ENCODE peak calls at places on chromosomes 1 and 21, in four cellular contexts. J is cardiac muscle cell, M is BE2C, P is hepatocyte. D is an unnamed sample.

GRCh38 chr21:43827015-43827611 is 37.7 kb downstream of the RRP1 start:
- DNase-seq in J (peak; percentile 58), M (no peak), P (peak; percentile 8), D (no peak)

GRCh38 chr1:18200136-18200717 is 92.6 kb downstream of the IGSF21 start:
- DNase-seq in J (no peak), M (no peak), P (no peak), D (no peak)

GRCh38 chr1:2023187-2023586 is 4.0 kb downstream of the GABRD start:
- DNase-seq in J (no peak), M (no peak), P (no peak), D (no peak)

GRCh38 chr1:197808843-197809242 is 33.6 kb upstream of the DENND1B start:
- DNase-seq in J (no peak), M (no peak), P (no peak), D (no peak)

GRCh38 chr1:112513112-112513870 is 4.5 kb downstream of the WNT2B start:
- DNase-seq in J (peak; percentile 67), M (no peak), P (no peak), D (no peak)

GRCh38 chr21:37601915-37602314 is 235.3 kb downstream of the DYRK1A start:
- DNase-seq in J (no peak), M (no peak), P (no peak), D (no peak)

GRCh38 chr21:29194847-29195246 is 64.4 kb downstream of the MAP3K7CL start:
- DNase-seq in J (peak; percentile 26), M (no peak), P (no peak), D (no peak)

GRCh38 chr1:14929547-14930223 is 223.9 kb upstream of the TMEM51 start:
- DNase-seq in J (peak; percentile 43), M (no peak), P (peak; percentile 90), D (no peak)

GRCh38 chr21:32929633-32930038 is 96.1 kb upstream of the OLIG2 start:
- DNase-seq in J (no peak), M (no peak), P (no peak), D (no peak)

GRCh38 chr1:48031676-48032075 is 34.5 kb upstream of the TRABD2B start:
- DNase-seq in J (peak; percentile 67), M (no peak), P (no peak), D (no peak)

GRCh38 chr1:215682232-215682631 is 115.1 kb downstream of the KCTD3 start:
- DNase-seq in J (no peak), M (no peak), P (no peak), D (no peak)

GRCh38 chr1:205994342-205994741 is 8.9 kb downstream of the RAB7B start:
- DNase-seq in J (no peak), M (no peak), P (no peak), D (no peak)

GRCh38 chr1:208025036-208025435 is 114.1 kb upstream of the CD34 start:
- DNase-seq in J (peak; percentile 52), M (no peak), P (no peak), D (peak; percentile 18)

GRCh38 chr1:27402349-27402754 is 9.9 kb downstream of the GPR3 start:
- DNase-seq in J (peak; percentile 77), M (no peak), P (peak; percentile 85), D (peak; percentile 91)

DNA sequence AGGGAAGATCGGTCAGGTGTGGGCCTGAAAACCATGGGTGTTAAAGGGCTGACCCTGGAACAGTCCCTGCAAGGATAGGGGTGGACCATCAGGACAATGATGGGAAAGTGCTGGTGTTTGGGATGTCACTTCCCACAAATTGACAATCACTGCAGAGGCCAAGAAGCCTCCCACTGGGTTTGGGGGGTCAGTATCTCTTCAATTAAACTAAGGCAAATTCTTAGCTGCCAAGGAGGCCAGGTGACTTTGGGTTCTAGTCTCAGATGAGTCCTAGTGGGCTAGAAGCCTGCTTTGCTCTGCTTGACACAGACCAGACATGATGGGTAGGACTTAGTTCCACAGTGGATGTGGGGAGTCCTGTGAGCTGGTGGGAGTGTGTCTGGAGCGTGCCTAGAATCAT is 29.3 kb upstream of the KCNA2 start:
- DNase-seq in J (no peak), M (no peak), P (no peak), D (no peak)
- H3K4me1 ChIP-seq in J (no peaks in the 10 kb centered on the region), M (no peaks in the 10 kb centered on the region), P (no peaks in the 10 kb centered on the region), D (peaks cover 23% of the 10 kb centered on the region)

DNA sequence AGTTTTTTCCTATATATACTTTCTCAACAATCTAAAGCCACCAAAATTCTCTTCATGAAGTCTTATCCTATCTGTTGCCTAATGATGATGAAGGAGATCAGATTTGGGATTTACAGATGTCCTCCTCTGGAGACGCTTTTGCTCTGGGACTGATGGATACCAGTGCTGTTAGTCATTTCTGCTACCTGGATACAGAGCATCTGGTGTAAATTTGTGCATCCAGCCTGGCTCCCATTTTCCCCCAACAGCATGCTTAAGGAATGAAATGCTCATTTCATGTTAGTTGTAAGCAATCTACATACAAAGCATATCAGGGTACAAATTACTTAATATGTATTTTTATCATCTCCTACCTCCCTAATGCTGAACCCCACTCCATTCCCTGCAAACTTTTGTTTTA is 57.7 kb downstream of the HNRNPR start:
- DNase-seq in J (no peak), M (no peak), P (no peak), D (no peak)
- H3K27me3 ChIP-seq in J (no peaks in the 10 kb centered on the region), M (no peaks in the 10 kb centered on the region), P (no peaks in the 10 kb centered on the region), D (no peaks in the 10 kb centered on the region)

GRCh38 chr21:46324390-46325072 is 575 bp downstream of the PCNT start:
- DNase-seq in J (peak; percentile 91), M (peak; percentile 96), P (peak; percentile 95), D (peak; percentile 93)

GRCh38 chr21:46325073-46325912 is 1.3 kb downstream of the PCNT start:
- DNase-seq in J (peak; percentile 62), M (peak; percentile 87), P (peak; percentile 79), D (peak; percentile 75)

GRCh38 chr21:46328151-46328550 is 4.2 kb downstream of the PCNT start:
- DNase-seq in J (no peak), M (no peak), P (no peak), D (no peak)

GRCh38 chr21:46327711-46328110 is 3.8 kb downstream of the PCNT start:
- DNase-seq in J (no peak), M (no peak), P (no peak), D (no peak)

DNA sequence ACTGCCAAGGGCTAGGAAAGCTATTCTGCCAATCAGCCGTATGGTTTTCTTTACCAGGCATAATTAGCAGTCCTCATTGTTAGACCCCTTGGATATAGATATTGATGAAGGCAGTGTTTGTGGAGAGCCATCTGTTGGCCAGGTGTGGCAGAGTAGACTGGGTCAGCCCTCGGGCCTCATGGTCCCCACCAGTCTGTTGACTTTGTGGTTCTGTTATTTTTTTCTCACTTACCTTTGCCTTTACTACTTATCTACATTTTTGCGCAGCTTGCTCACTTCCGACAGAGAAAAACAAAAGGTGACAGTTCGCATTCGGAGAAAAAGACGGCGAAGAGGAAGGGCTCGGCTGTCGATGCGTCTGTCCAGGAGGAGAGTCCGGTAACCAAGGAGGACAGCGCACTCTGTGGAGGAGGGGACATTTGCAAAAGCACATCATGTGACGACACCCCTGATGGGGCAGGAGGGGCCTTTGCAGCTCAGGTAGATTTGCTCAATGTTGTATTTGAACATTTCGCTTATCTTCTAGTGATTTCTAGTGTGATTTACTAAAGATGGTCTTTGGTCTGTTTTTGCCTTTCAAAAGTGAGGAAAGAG is 2.3 kb downstream of the PCNT start:
- DNase-seq in J (no peak), M (no peak), P (no peak), D (no peak)
- TF ChIP-seq CTCF in J (no peak), M (no peak), P (peak; percentile 9), D (no peak)

GRCh38 chr1:51731998-51732397 is 115.1 kb downstream of the OSBPL9 start:
- DNase-seq in J (no peak), M (no peak), P (no peak), D (no peak)
- H3K4me1 ChIP-seq in J (peaks cover 49% of the 10 kb centered on the region), M (no peaks in the 10 kb centered on the region), P (peaks cover 21% of the 10 kb centered on the region), D (peaks cover 45% of the 10 kb centered on the region)

DNA sequence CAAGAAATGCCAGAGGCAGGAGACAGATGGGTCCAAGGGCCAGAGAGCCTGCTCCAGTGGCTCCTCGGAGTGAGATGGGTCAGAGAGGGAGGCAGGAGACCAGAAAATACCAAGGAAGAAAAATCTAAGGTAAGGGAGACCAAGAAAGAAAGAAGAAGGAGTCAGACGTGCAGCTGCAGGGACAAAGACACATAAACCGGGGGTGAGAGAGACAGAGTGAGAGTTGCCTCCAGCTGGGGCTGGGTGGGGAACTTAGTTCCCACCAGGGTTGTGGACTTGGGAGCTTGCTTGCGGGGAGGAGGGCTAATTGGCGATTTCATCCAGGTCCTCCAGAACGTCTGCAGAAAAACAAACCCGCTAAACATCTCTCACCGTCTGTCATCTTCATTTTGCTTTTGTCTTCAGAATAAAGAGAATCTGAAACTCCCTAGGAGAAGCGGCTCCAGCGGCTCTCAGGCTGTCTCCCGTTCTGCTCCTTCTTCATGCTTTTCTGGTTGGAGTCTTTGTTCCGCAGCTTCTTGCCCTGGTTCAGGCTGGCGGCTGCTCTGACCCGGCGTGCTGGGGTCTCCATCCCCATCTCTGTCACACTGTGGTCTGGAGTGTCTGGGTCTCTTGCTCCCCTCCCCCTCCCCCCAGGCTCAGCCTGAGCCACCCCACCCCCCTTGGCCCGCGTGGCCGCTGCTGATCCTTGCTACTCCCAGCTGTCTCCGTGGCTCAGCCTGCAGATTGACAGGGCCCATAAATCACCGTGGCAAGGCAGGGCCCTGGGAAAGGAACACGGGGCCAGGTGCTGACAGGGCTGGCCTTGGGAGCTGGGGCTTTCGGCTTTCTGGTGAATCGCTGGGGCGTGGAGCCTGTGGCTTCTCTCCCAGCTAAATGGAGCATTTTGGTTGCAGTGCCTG is 66.6 kb downstream of the UBIAD1 start:
- DNase-seq in J (no peak), M (peak; percentile 80), P (peak; percentile 65), D (no peak)
- H3K27me3 ChIP-seq in J (no peaks in the 10 kb centered on the region), M (no peaks in the 10 kb centered on the region), P (no peaks in the 10 kb centered on the region), D (peaks cover 39% of the 10 kb centered on the region)

DNA sequence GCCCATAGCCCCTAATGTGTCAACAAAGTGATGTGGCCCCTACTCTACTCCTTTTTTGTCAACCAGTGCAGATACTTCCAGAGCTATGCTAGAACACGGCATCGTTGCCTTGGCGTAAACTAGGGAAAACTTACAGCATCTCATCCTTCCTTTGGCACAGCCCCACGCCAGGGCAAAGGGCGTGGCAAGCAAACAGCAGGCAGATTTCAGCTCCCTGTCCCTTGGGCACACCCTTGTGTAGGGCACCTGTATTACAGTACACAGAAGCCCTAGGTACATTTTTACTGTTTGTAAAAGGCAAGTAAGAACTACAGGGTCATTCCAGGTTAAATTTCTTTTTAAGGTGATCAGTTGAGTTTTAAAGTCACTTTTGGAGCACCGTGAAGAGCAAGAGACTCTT is 29.3 kb downstream of the PRDX6 start:
- DNase-seq in J (no peak), M (no peak), P (peak; percentile 21), D (no peak)
- TF ChIP-seq CTCF in J (no peak), M (peak; percentile 8), P (no peak), D (no peak)

GRCh38 chr1:24318988-24319863 is at the start of gene GRHL3:
- DNase-seq in J (no peak), M (no peak), P (peak; percentile 76), D (peak; percentile 67)
- H3K4me1 ChIP-seq in J (peaks cover 14% of the 10 kb centered on the region), M (no peaks in the 10 kb centered on the region), P (peaks cover 22% of the 10 kb centered on the region), D (peaks cover 14% of the 10 kb centered on the region)

DNA sequence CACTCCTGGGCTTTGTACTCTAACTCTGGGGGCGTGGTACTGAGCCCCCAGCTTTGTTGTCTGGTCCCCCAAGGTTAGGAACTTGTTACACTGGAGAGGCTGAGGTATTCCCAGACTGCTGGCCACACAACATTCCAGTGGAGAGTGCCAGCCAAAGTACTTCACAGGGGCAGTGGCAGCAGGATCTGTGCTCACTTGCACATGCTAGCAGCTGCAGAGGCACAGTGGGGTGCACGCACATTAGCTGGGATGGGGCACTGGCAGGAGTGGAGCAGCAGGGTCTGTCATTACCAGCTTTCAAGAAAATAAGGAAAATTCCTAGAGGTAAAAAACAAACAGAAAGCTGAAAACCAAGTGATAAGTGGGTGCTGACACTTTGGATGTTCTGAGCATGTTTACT is 31.0 kb downstream of the ZNF691 start:
- DNase-seq in J (no peak), M (no peak), P (no peak), D (no peak)
- H3K27me3 ChIP-seq in J (no peaks in the 10 kb centered on the region), M (peaks cover 3% of the 10 kb centered on the region), P (no peaks in the 10 kb centered on the region), D (peaks cover 9% of the 10 kb centered on the region)

D was measured in upper lobe of right lung.